ENCODE peak calls at places on chromosomes 12 and 14, in four cellular contexts. One of them, this sample, is unnamed.

GRCh38 chr14:28773917-28774691 is 7.5 kb downstream of the FOXG1 start:
- DNase-seq in NAMALWA: no peak
- DNase-seq in skeletal muscle cell: no peak
- DNase-seq in NCI-H146: no peak
- DNase-seq in this sample: no peak

GRCh38 chr14:77853919-77854318 is 54.0 kb downstream of the ADCK1 start:
- DNase-seq in NAMALWA: no peak
- DNase-seq in skeletal muscle cell: no peak
- DNase-seq in NCI-H146: no peak
- DNase-seq in this sample: no peak

GRCh38 chr14:53567236-53567785 is 389.3 kb downstream of the BMP4 start:
- DNase-seq in NAMALWA: no peak
- DNase-seq in skeletal muscle cell: no peak
- DNase-seq in NCI-H146: no peak
- DNase-seq in this sample: no peak

GRCh38 chr12:46487567-46488131 is 115.1 kb upstream of the SLC38A2 start:
- DNase-seq in NAMALWA: peak; percentile 5
- DNase-seq in skeletal muscle cell: no peak
- DNase-seq in NCI-H146: no peak
- DNase-seq in this sample: no peak

GRCh38 chr14:20623798-20624197 is 17.7 kb downstream of the OR6S1 start:
- DNase-seq in NAMALWA: no peak
- DNase-seq in skeletal muscle cell: no peak
- DNase-seq in NCI-H146: no peak
- DNase-seq in this sample: no peak

GRCh38 chr14:42469637-42470426 is 863.2 kb downstream of the LRFN5 start:
- DNase-seq in NAMALWA: no peak
- DNase-seq in skeletal muscle cell: no peak
- DNase-seq in NCI-H146: no peak
- DNase-seq in this sample: no peak

GRCh38 chr14:57057803-57058202 is 210.9 kb downstream of the EXOC5 start:
- DNase-seq in NAMALWA: no peak
- DNase-seq in skeletal muscle cell: no peak
- DNase-seq in NCI-H146: peak; percentile 56
- DNase-seq in this sample: no peak

GRCh38 chr12:114636723-114637480 is 47.1 kb downstream of the TBX3 start:
- DNase-seq in NAMALWA: no peak
- DNase-seq in skeletal muscle cell: no peak
- DNase-seq in NCI-H146: no peak
- DNase-seq in this sample: no peak

GRCh38 chr12:54159140-54159539 is 29.6 kb downstream of the SMUG1 start:
- DNase-seq in NAMALWA: peak; percentile 65
- DNase-seq in skeletal muscle cell: no peak
- DNase-seq in NCI-H146: peak; percentile 86
- DNase-seq in this sample: peak; percentile 31

GRCh38 chr12:46390881-46391280 is 18.3 kb upstream of the SLC38A2 start:
- DNase-seq in NAMALWA: no peak
- DNase-seq in skeletal muscle cell: no peak
- DNase-seq in NCI-H146: no peak
- DNase-seq in this sample: no peak

GRCh38 chr12:50132505-50133135 is 20.6 kb downstream of the COX14 start:
- DNase-seq in NAMALWA: peak; percentile 76
- DNase-seq in skeletal muscle cell: no peak
- DNase-seq in NCI-H146: no peak
- DNase-seq in this sample: no peak

GRCh38 chr12:11651785-11652184 is 2.3 kb downstream of the ETV6 start:
- DNase-seq in NAMALWA: peak; percentile 60
- DNase-seq in skeletal muscle cell: no peak
- DNase-seq in NCI-H146: no peak
- DNase-seq in this sample: no peak

GRCh38 chr12:32230607-32230982 is 123.9 kb downstream of the BICD1 start:
- DNase-seq in NAMALWA: peak; percentile 77
- DNase-seq in skeletal muscle cell: no peak
- DNase-seq in NCI-H146: no peak
- DNase-seq in this sample: no peak

GRCh38 chr14:93047661-93048060 is 68.1 kb downstream of the ITPK1 start:
- DNase-seq in NAMALWA: no peak
- DNase-seq in skeletal muscle cell: no peak
- DNase-seq in NCI-H146: no peak
- DNase-seq in this sample: no peak

GRCh38 chr14:106844608-106845285 is 1318.4 kb downstream of the TMEM121 start:
- DNase-seq in NAMALWA: peak; percentile 68
- DNase-seq in skeletal muscle cell: no peak
- DNase-seq in NCI-H146: peak; percentile 45
- DNase-seq in this sample: peak; percentile 11

GRCh38 chr14:76773188-76773885 is 12.1 kb downstream of the VASH1 start:
- DNase-seq in NAMALWA: no peak
- DNase-seq in skeletal muscle cell: peak; percentile 73
- DNase-seq in NCI-H146: no peak
- DNase-seq in this sample: peak; percentile 15

GRCh38 chr14:84361476-84361875 is 1168.5 kb upstream of the FLRT2 start:
- DNase-seq in NAMALWA: no peak
- DNase-seq in skeletal muscle cell: no peak
- DNase-seq in NCI-H146: no peak
- DNase-seq in this sample: no peak

GRCh38 chr12:63149884-63150254 is 1.1 kb downstream of the AVPR1A start:
- DNase-seq in NAMALWA: no peak
- DNase-seq in skeletal muscle cell: no peak
- DNase-seq in NCI-H146: no peak
- DNase-seq in this sample: peak; percentile 14

GRCh38 chr12:92403210-92404175 is 257.8 kb upstream of the BTG1 start:
- DNase-seq in NAMALWA: peak; percentile 59
- DNase-seq in skeletal muscle cell: no peak
- DNase-seq in NCI-H146: no peak
- DNase-seq in this sample: no peak

GRCh38 chr12:131827961-131828534 is at the start of gene MMP17:
- DNase-seq in NAMALWA: no peak
- DNase-seq in skeletal muscle cell: no peak
- DNase-seq in NCI-H146: peak; percentile 50
- DNase-seq in this sample: peak; percentile 21

GRCh38 chr12:108609535-108610335 is 11.9 kb upstream of the TMEM119 start:
- DNase-seq in NAMALWA: no peak
- DNase-seq in skeletal muscle cell: peak; percentile 73
- DNase-seq in NCI-H146: no peak
- DNase-seq in this sample: peak; percentile 7

GRCh38 chr12:64701283-64701682 is 57.9 kb downstream of the GNS start:
- DNase-seq in NAMALWA: no peak
- DNase-seq in skeletal muscle cell: no peak
- DNase-seq in NCI-H146: no peak
- DNase-seq in this sample: no peak

GRCh38 chr12:110537605-110538409 is 35.7 kb downstream of the RAD9B start:
- DNase-seq in NAMALWA: no peak
- DNase-seq in skeletal muscle cell: no peak
- DNase-seq in NCI-H146: no peak
- DNase-seq in this sample: no peak

GRCh38 chr14:95524706-95525512 is 8.5 kb upstream of the SYNE3 start:
- DNase-seq in NAMALWA: no peak
- DNase-seq in skeletal muscle cell: no peak
- DNase-seq in NCI-H146: no peak
- DNase-seq in this sample: no peak

GRCh38 chr14:92439551-92440344 is 73.8 kb upstream of the RIN3 start:
- DNase-seq in NAMALWA: peak; percentile 62
- DNase-seq in skeletal muscle cell: no peak
- DNase-seq in NCI-H146: no peak
- DNase-seq in this sample: no peak

GRCh38 chr14:92513966-92514843 is 624 bp downstream of the RIN3 start:
- DNase-seq in NAMALWA: no peak
- DNase-seq in skeletal muscle cell: no peak
- DNase-seq in NCI-H146: no peak
- DNase-seq in this sample: no peak

GRCh38 chr12:124774462-124775167 is 89.0 kb downstream of the SCARB1 start:
- DNase-seq in NAMALWA: peak; percentile 73
- DNase-seq in skeletal muscle cell: peak; percentile 99
- DNase-seq in NCI-H146: no peak
- DNase-seq in this sample: no peak

GRCh38 chr12:113071427-113072112 is 15.0 kb downstream of the DTX1 start:
- DNase-seq in NAMALWA: no peak
- DNase-seq in skeletal muscle cell: no peak
- DNase-seq in NCI-H146: peak; percentile 97
- DNase-seq in this sample: no peak

GRCh38 chr12:121784460-121784859 is 9.0 kb downstream of the RHOF start:
- DNase-seq in NAMALWA: no peak
- DNase-seq in skeletal muscle cell: no peak
- DNase-seq in NCI-H146: no peak
- DNase-seq in this sample: no peak

GRCh38 chr12:95130096-95130495 is 56.7 kb upstream of the NR2C1 start:
- DNase-seq in NAMALWA: no peak
- DNase-seq in skeletal muscle cell: no peak
- DNase-seq in NCI-H146: no peak
- DNase-seq in this sample: peak; percentile 42

GRCh38 chr14:73753887-73754880 is 40.0 kb upstream of the PNMA1 start:
- DNase-seq in NAMALWA: peak; percentile 72
- DNase-seq in skeletal muscle cell: no peak
- DNase-seq in NCI-H146: no peak
- DNase-seq in this sample: peak; percentile 82

GRCh38 chr12:59357811-59358210 is 238.0 kb upstream of the SLC16A7 start:
- DNase-seq in NAMALWA: no peak
- DNase-seq in skeletal muscle cell: no peak
- DNase-seq in NCI-H146: no peak
- DNase-seq in this sample: no peak

GRCh38 chr12:124317400-124317799 is 22.5 kb downstream of the RFLNA start:
- DNase-seq in NAMALWA: no peak
- DNase-seq in skeletal muscle cell: no peak
- DNase-seq in NCI-H146: peak; percentile 29
- DNase-seq in this sample: no peak

This sample was measured in thyroid gland.